ENCODE peak calls at places on chromosomes 6 and 20, in ten cellular contexts. D is ascending aorta, O is spleen, X is gastrocnemius medialis, F is heart right ventricle, H is mucosa of descending colon, Q is fibroblast of lung, P is lower lobe of right lung, A is right lobe of liver, E is uterus. M is an unnamed sample. For H3K36me3 and H3K4me1, the result is how much of the 10 kb centered on the place peaks cover.

GRCh38 chr6:1611572-1612385 is 2.1 kb downstream of the FOXC1 start:
- DNase-seq in Q (peak), O (no peak), F (no peak), H (no peak), X (no peak), P (no peak), E (no peak), D (no peak), A (no peak), M (peak)

GRCh38 chr6:20882014-20882413 is 347.8 kb downstream of the CDKAL1 start:
- DNase-seq in A (no peak), X (no peak), E (no peak), O (no peak), D (no peak), F (no peak), P (no peak), H (no peak), Q (no peak), M (no peak)

GRCh38 chr20:17644451-17644850 is 37.6 kb downstream of the RRBP1 start:
- DNase-seq in Q (no peak), P (peak), D (no peak), O (peak), F (no peak), A (no peak), E (no peak), X (peak), H (peak), M (peak)

GRCh38 chr6:27977387-27977786 is 20.3 kb downstream of the OR2B6 start:
- DNase-seq in E (no peak), F (no peak), A (no peak), Q (no peak), H (no peak), D (no peak), P (no peak), X (no peak), O (no peak), M (no peak)

GRCh38 chr6:24721461-24722215 is 2.7 kb upstream of the C6orf62 start:
- DNase-seq in F (peak), E (no peak), A (peak), H (peak), P (no peak), D (no peak), Q (no peak), X (no peak), O (no peak), M (no peak)

GRCh38 chr6:15248451-15249370 is 2.8 kb downstream of the JARID2 start:
- DNase-seq in A (peak), E (peak), D (peak), O (peak), Q (peak), P (peak), F (peak), H (peak), X (peak), M (peak)

GRCh38 chr20:49340161-49340966 is 62.5 kb upstream of the ZNFX1 start:
- DNase-seq in X (peak), A (no peak), F (no peak), O (no peak), Q (no peak), H (no peak), E (no peak), P (no peak), D (no peak), M (peak)

GRCh38 chr6:32979720-32980487 is 11.5 kb downstream of the BRD2 start:
- DNase-seq in F (no peak), O (no peak), Q (no peak), H (no peak), A (no peak), D (no peak), E (no peak), P (no peak), X (no peak), M (no peak)

GRCh38 chr6:16972535-16972934 is 129.3 kb upstream of the STMND1 start:
- DNase-seq in A (no peak), H (no peak), Q (no peak), F (no peak), P (no peak), O (no peak), E (no peak), D (no peak), X (no peak), M (no peak)

GRCh38 chr6:122995930-122996796 is at the start of gene CLVS2:
- DNase-seq in O (peak), A (peak), Q (peak), D (no peak), P (no peak), H (no peak), E (peak), X (no peak), F (no peak), M (peak)

GRCh38 chr6:95352064-95352463 is 225.3 kb upstream of the MANEA start:
- DNase-seq in D (no peak), Q (peak), E (no peak), O (no peak), H (no peak), F (no peak), P (no peak), A (no peak), X (no peak), M (no peak)

GRCh38 chr6:166997348-166997747 is 1.8 kb upstream of the CEP43 start:
- DNase-seq in E (no peak), X (no peak), F (no peak), A (no peak), Q (no peak), P (no peak), H (no peak), O (no peak), D (no peak), M (no peak)

GRCh38 chr20:50885781-50886180 is 45.5 kb downstream of the ADNP start:
- DNase-seq in P (no peak), Q (no peak), F (no peak), A (no peak), H (no peak), D (no peak), O (peak), X (no peak), E (no peak), M (no peak)

GRCh38 chr6:139520321-139520768 is 145.9 kb upstream of the CITED2 start:
- DNase-seq in O (no peak), D (no peak), Q (no peak), A (no peak), X (no peak), F (no peak), H (no peak), E (no peak), P (no peak), M (no peak)

GRCh38 chr20:36688630-36689029 is 42.6 kb upstream of the SLA2 start:
- DNase-seq in A (no peak), O (no peak), E (no peak), X (peak), Q (no peak), P (no peak), D (no peak), H (no peak), F (no peak), M (no peak)

GRCh38 chr6:169427856-169428255 is 174.2 kb upstream of the THBS2 start:
- DNase-seq in P (no peak), H (peak), D (no peak), X (no peak), F (peak), E (peak), Q (peak), O (no peak), A (no peak), M (no peak)

GRCh38 chr20:59737073-59737691 is 132.8 kb downstream of the PHACTR3 start:
- DNase-seq in E (no peak), X (no peak), A (no peak), H (no peak), P (no peak), O (no peak), Q (no peak), F (no peak), D (no peak), M (no peak)

GRCh38 chr6:81834141-81834621 is 81.7 kb upstream of the TENT5A start:
- DNase-seq in A (no peak), O (no peak), F (peak), Q (peak), H (peak), X (no peak), D (no peak), P (no peak), E (no peak), M (no peak)

GRCh38 chr6:161301338-161301737 is 27.5 kb upstream of the AGPAT4 start:
- DNase-seq in F (no peak), P (no peak), Q (peak), E (peak), D (no peak), H (no peak), O (no peak), X (peak), A (no peak), M (no peak)

GRCh38 chr6:25359191-25359861 is 80.2 kb downstream of the CARMIL1 start:
- DNase-seq in O (no peak), E (peak), D (no peak), A (no peak), F (peak), Q (peak), P (no peak), H (no peak), X (peak), M (peak)

GRCh38 chr6:109053285-109053684 is 41.4 kb downstream of the SESN1 start:
- DNase-seq in H (no peak), D (no peak), X (no peak), E (no peak), P (no peak), Q (no peak), F (no peak), A (no peak), O (no peak), M (no peak)

GRCh38 chr6:93419304-93420162 is at the start of gene EPHA7:
- DNase-seq in D (peak), A (peak), H (peak), P (peak), F (peak), Q (peak), E (peak), O (peak), X (peak), M (peak)

GRCh38 chr6:122620902-122621301 is 10.7 kb downstream of the PKIB start:
- DNase-seq in Q (peak), A (no peak), H (no peak), D (no peak), E (no peak), X (no peak), O (no peak), F (no peak), P (no peak), M (no peak)

GRCh38 chr20:31918471-31919105 is 33.3 kb downstream of the PDRG1 start:
- DNase-seq in E (no peak), F (no peak), O (no peak), P (no peak), A (no peak), D (no peak), Q (no peak), X (no peak), H (no peak), M (no peak)

GRCh38 chr20:59587570-59587969 is 16.8 kb upstream of the PHACTR3 start:
- DNase-seq in A (no peak), O (peak), Q (no peak), F (no peak), D (no peak), X (no peak), E (no peak), P (no peak), H (no peak), M (no peak)

GRCh38 chr6:73443555-73443954 is 8.5 kb downstream of the CGAS start:
- DNase-seq in D (no peak), H (no peak), E (no peak), A (no peak), X (no peak), P (no peak), O (no peak), F (no peak), Q (no peak), M (no peak)

GRCh38 chr6:70686548-70687133 is 19.0 kb downstream of the SMAP1 start:
- DNase-seq in D (no peak), Q (peak), O (no peak), E (no peak), A (no peak), X (no peak), H (peak), F (peak), P (no peak), M (no peak)

GRCh38 chr6:125784365-125784764 is 6.4 kb upstream of the NCOA7 start:
- DNase-seq in O (no peak), X (no peak), E (no peak), A (no peak), H (no peak), F (no peak), Q (peak), P (no peak), D (no peak), M (no peak)

GRCh38 chr20:19462491-19462890 is 250.0 kb downstream of the SLC24A3 start:
- DNase-seq in X (no peak), D (no peak), O (no peak), P (no peak), F (no peak), E (no peak), A (no peak), H (no peak), Q (no peak), M (no peak)

GRCh38 chr20:2402271-2402980 is 21.7 kb downstream of the TGM6 start:
- DNase-seq in X (no peak), P (no peak), A (no peak), Q (peak), H (peak), O (no peak), E (no peak), D (no peak), F (no peak), M (no peak)

GRCh38 chr6:158033077-158033750 is 51.6 kb downstream of the SYNJ2 start:
- DNase-seq in A (no peak), O (no peak), F (no peak), D (peak), H (no peak), E (no peak), X (no peak), Q (no peak), P (peak), M (no peak)

GRCh38 chr20:43388267-43389081 is 69.2 kb upstream of the SRSF6 start:
- DNase-seq in P (peak), O (no peak), X (no peak), D (peak), E (peak), A (no peak), F (peak), H (no peak), Q (no peak), M (peak)

GRCh38 chr6:142384455-142385332 is 82.9 kb downstream of the ADGRG6 start:
- DNase-seq in E (no peak), F (no peak), H (no peak), A (no peak), O (no peak), X (no peak), Q (no peak), D (no peak), P (no peak), M (no peak)

GRCh38 chr6:162343196-162343901 is 384.2 kb downstream of the PRKN start:
- DNase-seq in Q (peak), A (no peak), H (no peak), E (no peak), P (no peak), O (no peak), D (no peak), F (no peak), X (no peak), M (no peak)
- TF ChIP-seq CTCF in Q (no peak), A (no peak), H (no peak), E (no peak), P (no peak), O (no peak), D (no peak), F (no peak), X (no peak), M (no peak)

DNA sequence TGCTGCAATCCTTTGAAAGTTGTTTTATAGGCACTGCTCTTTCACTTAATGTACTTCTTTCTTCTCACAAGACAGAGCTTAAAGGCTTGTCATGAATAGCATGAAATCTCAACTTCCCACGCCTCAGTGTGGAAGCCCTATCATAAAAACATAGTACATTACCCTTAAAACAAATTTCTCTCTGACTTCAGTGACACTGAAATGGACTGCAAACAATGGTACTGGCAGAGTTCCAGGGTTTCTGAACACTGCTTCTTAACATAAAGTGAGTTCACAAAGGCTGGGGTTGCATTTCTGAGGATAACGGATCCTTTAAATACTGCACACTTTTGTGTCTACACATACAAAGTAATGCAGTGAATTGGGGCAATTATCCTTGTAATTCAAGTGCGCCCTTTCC is 32.3 kb upstream of the PLEKHG1 start:
- DNase-seq in X (no peak), E (no peak), A (no peak), F (no peak), Q (no peak), D (no peak), H (peak), O (no peak), P (no peak), M (no peak)
- H3K36me3 ChIP-seq in X (under half), E (under half), A (under half), F (under half), Q (under half), D (under half), H (under half), O (under half), P (under half), M (under half)

DNA sequence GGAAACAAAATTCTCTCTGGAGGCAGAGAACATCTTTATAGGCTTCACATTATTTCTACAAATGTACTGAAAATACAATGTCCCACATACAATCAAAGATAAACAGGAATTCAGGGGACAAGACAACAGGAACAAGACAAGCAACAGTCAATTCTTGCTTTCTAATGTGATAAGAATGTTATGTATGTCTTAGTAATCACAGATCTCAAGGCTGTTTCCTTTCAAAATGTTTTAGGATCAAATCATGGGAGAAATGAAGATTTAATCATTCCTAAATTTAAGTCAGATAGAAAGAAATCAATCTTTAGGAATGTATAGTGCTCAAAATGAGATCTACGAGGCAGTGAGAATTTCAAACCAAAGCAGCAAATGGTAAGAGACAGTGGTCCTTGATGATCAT is 32.1 kb downstream of the NEDD9 start:
- DNase-seq in H (no peak), F (no peak), A (no peak), Q (no peak), P (no peak), O (no peak), D (no peak), E (no peak), X (no peak), M (no peak)
- H3K4me1 ChIP-seq in H (under half), F (half or more), A (under half), Q (under half), P (half or more), O (under half), D (under half), E (under half), X (under half), M (under half)

DNA sequence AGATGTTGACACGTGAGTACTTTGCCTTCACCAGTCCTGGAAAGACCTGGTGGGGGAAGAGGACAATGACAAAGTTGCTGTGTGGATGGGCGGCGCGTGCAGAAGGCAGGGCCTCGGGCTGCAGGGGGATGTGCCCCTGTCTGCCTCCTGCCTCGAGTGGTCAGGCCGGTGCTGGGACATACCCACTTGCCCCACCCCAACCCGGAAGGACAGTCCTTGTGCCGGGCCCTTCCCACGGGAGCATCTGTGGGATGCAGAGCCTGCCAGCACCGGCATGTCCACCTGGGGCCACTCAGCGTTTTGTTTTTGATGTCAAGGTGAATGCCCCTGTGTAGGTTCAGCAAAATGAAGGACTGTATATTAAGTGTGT is 60.5 kb upstream of the BHLHE23 start:
- DNase-seq in O (peak), Q (no peak), A (peak), D (no peak), X (no peak), E (no peak), H (no peak), P (peak), F (no peak), M (no peak)
- TF ChIP-seq CTCF in O (no peak), Q (no peak), A (no peak), D (no peak), X (no peak), E (no peak), H (no peak), P (no peak), F (no peak), M (no peak)